ENCODE peak calls at places on chromosome 19, in four cellular contexts. M is prostate gland, T is AG04450, Q is lung. U is an unnamed sample.

GRCh38 chr19:56566904-56567273 is 379 bp upstream of the ZNF470 start:
- DNase-seq in M (peak; percentile 22), T (no peak), Q (peak; percentile 58), U (no peak)

GRCh38 chr19:11288349-11288748 is 7.6 kb upstream of the TSPAN16 start:
- DNase-seq in M (no peak), T (peak; percentile 13), Q (no peak), U (peak; percentile 40)

GRCh38 chr19:35006342-35006998 is 6.3 kb downstream of the GRAMD1A start:
- DNase-seq in M (peak; percentile 72), T (no peak), Q (peak; percentile 76), U (peak; percentile 57)

GRCh38 chr19:47699360-47699917 is 13.8 kb upstream of the EHD2 start:
- DNase-seq in M (no peak), T (no peak), Q (no peak), U (peak; percentile 36)

GRCh38 chr19:19352823-19353222 is 32.2 kb downstream of the MAU2 start:
- DNase-seq in M (no peak), T (no peak), Q (no peak), U (no peak)

GRCh38 chr19:13978306-13978705 is 26.0 kb downstream of the DCAF15 start:
- DNase-seq in M (peak; percentile 81), T (no peak), Q (peak; percentile 81), U (peak; percentile 53)

GRCh38 chr19:3981736-3982681 is 3.3 kb downstream of the EEF2 start:
- DNase-seq in M (no peak), T (no peak), Q (no peak), U (no peak)

GRCh38 chr19:54299126-54299498 is 13.9 kb downstream of the LILRA5 start:
- DNase-seq in M (no peak), T (no peak), Q (no peak), U (no peak)

GRCh38 chr19:15437355-15438123 is 12.2 kb downstream of the WIZ start:
- DNase-seq in M (no peak), T (no peak), Q (no peak), U (peak; percentile 50)
- TF ChIP-seq CTCF in M (peak; percentile 13), T (peak; percentile 56), Q (no peak), U (peak; percentile 36)

DNA sequence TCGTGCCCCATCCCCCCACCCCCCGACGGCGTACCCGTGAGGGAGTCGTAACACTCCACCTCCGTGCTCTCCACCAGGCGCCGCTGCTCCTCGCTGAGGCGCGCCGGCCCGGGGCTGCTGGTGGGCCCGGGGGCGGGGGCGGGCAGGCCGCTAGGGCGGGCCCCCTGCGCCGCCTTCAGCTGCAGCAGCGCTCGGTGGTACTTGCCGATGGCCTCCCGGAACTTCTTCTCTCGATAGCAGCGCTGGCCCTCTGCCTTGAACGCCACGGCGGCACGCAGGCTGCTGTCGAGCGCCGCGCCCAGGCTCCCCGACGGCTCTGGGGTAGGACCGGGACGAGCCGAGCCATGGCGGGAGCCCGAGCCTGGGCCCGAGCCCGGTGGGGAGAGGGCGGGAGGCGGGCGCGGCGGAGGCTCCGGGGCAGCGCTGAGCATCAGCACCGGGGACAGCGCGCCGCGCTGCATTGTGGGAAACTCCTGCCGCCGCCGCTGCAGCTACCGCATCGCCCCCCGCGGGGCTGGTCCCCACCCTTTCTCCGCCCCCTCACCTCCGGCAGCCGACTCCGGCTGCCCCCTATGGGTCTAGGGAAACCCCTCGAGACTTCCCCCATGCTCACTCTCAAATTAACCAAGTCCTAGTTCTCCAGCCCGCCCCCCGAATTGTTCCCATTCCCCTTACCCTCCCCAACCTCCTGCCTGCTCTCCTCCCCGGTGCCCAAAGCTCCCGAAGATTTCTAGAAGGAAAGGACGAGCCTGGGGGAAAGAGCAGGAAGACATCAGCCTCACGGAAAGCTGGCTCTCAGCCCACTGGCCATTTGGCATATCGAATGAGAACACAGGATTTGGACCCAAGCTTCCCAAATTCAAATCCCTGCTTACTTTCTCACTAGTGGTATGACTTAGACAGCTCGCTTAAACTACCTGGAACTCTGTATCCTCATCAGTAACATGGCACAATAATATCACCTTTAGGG is at the start of gene TTC9B:
- DNase-seq in M (no peak), T (no peak), Q (no peak), U (no peak)
- H3K4me3 ChIP-seq in M (no peak within 1 kb of the TSS), T (no peak within 1 kb of the TSS), Q (no peak within 1 kb of the TSS), U (no peak within 1 kb of the TSS)

DNA sequence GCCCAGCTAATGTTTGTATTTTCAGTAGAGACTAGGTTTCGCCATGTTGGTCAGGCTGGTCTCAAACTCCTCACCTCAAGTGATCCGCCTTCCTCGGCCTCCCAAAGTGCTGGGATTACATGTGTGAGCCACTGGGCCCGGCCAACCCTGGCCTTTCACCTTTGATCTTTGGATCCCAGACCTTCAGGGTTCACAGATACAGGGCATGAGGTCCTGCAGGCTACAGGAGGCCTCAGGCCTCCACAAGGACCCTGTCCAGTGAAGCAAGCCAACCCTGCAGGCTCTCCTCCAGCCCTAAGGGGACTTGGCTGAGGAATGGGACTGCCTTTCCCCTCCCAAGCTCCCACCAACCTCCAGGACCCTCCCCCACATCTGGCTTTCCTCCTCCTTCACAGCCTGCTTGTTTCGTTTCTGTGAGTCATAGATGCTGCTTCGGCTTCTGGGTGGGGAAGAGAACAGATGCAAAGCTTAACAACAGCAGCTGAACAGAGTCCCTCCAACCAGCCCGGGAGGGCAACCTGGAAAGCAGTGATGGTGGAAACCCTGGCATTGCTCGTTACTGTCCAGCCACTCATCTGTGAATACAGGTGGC is 11.8 kb downstream of the ARHGEF18 start:
- DNase-seq in M (no peak), T (no peak), Q (no peak), U (peak; percentile 42)
- TF ChIP-seq CTCF in M (no peak), T (no peak), Q (no peak), U (no peak)

GRCh38 chr19:48989701-48990291 is 3.3 kb downstream of the GYS1 start:
- DNase-seq in M (no peak), T (no peak), Q (no peak), U (no peak)
- H3K4me3 ChIP-seq in M (no peak overlapping the region), T (no peak overlapping the region), Q (no peak overlapping the region), U (no peak overlapping the region)

DNA sequence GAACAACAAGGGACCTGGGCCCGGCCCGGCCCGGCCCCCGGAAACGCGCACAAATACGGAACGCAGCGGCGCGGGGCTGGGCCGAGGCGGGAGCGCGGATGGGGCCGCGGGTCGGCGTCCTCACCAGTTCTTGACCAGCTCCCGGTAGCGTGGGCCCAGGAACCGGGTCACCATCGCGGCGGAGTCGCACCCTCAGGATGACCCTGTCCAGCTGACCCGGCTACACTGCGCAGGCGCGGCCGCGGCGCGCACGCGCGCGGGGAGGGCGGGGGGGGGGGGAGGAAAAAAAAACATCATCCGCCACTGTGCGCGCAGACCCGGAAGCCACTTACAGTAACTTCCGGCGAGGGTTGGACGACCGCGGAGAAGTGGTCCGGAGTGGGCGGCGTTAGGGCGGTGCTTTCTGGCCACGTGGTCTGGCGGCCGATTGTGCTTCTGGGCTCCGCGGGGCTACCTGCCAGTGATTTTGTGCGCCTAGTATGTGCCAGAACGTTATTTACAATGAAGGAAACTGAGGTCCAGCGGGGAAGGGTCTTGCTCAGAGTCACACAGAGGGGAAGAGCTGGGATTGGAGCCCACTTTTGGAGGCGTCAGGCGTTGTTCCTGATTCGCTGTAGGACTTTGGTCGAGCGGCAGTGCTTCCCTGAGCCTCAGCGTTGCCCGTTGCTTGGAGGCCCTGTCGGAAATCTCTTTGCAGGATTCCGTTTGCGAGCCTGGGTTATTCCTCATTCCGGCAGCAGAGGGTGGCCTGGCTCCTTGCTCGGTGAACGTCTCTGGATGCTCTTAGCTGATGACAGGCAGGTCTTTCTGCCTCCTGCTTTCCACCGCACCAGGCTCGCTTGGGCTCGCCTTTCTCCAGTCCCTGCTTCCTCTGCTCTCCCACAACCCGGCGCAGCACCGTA is at the start of gene UQCR11:
- DNase-seq in M (peak; percentile 96), T (peak; percentile 92), Q (peak; percentile 94), U (peak; percentile 97)
- TF ChIP-seq CTCF in M (peak; percentile 71), T (peak; percentile 63), Q (peak; percentile 29), U (peak; percentile 63)

DNA sequence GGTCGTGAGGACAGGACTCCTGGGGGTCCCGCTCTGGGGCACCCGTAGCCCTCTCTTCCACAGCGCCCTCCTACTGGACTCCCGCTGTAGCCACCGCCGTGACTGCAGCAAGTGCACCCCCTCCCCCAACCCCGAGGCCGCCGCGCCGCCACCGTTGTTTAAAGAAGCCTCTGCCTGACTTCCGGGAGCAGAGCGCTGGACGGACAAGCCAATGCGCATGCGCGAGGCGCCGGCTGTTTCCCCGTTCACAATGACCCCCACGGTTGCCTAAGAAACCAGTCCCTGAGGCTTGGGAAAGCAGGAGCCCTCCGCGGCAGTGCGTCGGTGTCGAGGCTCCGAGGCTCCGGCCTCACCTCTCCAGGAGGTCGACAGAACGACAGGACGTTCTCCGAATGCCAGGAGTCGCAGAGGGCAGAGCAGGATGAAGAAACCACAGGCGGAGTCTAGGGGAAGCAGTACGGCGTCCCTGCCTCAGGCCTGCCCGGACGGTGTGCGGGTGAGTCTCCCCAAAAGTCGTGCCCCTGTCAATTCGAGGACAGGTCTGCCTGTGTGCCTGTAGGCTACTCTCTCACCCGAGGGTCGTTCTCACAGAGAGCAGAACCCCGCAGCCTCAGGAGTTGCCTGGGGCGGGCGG is 70.5 kb upstream of the ZNF420 start:
- DNase-seq in M (peak; percentile 21), T (peak; percentile 7), Q (peak; percentile 41), U (peak; percentile 72)
- H3K4me3 ChIP-seq in M (peak overlapping the region; percentile 15), T (peak overlapping the region; percentile 41), Q (peak overlapping the region; percentile 39), U (peak overlapping the region; percentile 53)

DNA sequence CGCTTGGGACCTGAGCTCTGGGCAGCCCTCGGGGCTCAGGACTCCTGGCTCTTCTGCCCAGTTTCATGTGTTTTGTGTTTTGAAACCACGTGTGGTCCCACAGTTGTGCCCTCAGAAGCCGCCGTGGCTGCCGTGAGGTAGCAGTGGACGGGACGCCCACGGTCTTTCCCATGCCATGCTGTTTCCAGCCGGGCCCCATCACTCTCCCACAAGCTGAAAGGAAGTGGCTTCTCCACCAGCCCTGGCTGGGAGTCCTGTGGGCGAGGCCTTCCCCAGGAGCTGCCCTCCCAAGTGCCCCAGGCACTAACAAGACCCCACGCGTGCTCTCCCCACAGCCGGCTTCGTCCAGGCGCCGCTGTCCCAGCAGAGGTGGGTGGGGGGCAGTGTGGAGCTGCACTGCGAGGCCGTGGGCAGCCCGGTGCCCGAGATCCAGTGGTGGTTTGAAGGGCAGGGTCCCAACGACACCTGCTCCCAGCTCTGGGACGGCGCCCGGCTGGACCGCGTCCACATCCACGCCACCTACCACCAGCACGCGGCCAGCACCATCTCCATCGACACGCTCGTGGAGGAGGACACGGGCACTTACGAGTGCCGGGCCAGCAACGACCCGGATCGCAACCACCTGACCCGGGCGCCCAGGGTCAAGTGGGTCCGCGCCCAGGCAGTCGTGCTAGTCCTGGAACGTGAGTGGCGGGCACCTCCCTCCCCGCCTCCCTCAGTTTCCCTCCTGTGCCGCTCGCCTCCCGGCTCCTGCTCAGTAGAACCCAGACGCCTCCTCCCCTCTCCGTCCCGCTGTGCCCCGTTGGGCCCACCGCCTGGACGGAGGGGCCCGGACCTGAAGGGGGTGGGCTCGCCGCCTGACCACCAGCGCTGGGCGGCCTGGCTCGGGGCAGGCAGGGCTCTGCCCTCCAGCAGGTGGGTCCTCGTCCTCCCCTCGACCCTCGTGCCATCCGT is 5.3 kb downstream of the BSG start:
- DNase-seq in M (no peak), T (no peak), Q (no peak), U (no peak)
- TF ChIP-seq CTCF in M (no peak), T (no peak), Q (no peak), U (no peak)

GRCh38 chr19:15194938-15195337 is 5.9 kb downstream of the NOTCH3 start:
- DNase-seq in M (no peak), T (no peak), Q (no peak), U (peak; percentile 28)
- H3K4me3 ChIP-seq in M (no peak overlapping the region), T (peak overlapping the region; percentile 37), Q (no peak overlapping the region), U (no peak overlapping the region)